ENCODE peak calls at places on chromosomes 13 and 19, in seven cellular contexts. P, D, J, T, H, A and Y are unnamed samples.

GRCh38 chr13:32669030-32669646 is 82.9 kb downstream of the PDS5B start:
- DNase-seq in A (no peak), T (no peak), D (peak; percentile 75), P (no peak), J (peak; percentile 11), H (peak; percentile 65), Y (no peak)

GRCh38 chr13:28684257-28684656 is 25.3 kb downstream of the POMP start:
- DNase-seq in T (no peak), J (no peak), H (peak; percentile 93), P (no peak), D (no peak), A (peak; percentile 59), Y (no peak)

GRCh38 chr13:76890036-76890435 is 3.8 kb upstream of the KCTD12 start:
- DNase-seq in J (no peak), P (no peak), H (no peak), A (no peak), D (peak; percentile 22), T (no peak), Y (no peak)

GRCh38 chr13:44710576-44710975 is 134.4 kb upstream of the TSC22D1 start:
- DNase-seq in T (no peak), P (no peak), D (peak; percentile 66), A (no peak), J (no peak), H (peak; percentile 44), Y (no peak)

GRCh38 chr13:101579291-101579802 is 126.9 kb downstream of the ITGBL1 start:
- DNase-seq in H (no peak), A (no peak), P (no peak), T (no peak), D (peak; percentile 65), J (no peak), Y (no peak)

GRCh38 chr13:60229708-60230272 is 66.1 kb upstream of the DIAPH3 start:
- DNase-seq in T (no peak), J (no peak), H (no peak), P (no peak), D (no peak), A (no peak), Y (no peak)

GRCh38 chr19:801030-801860 is 4.0 kb downstream of the PTBP1 start:
- DNase-seq in H (no peak), D (peak; percentile 43), J (no peak), P (peak; percentile 74), T (peak; percentile 71), A (peak; percentile 89), Y (no peak)

GRCh38 chr19:13718733-13719132 is 45.6 kb upstream of the MRI1 start:
- DNase-seq in D (peak; percentile 83), H (peak; percentile 62), P (no peak), A (no peak), J (peak; percentile 77), T (no peak), Y (no peak)

GRCh38 chr13:50512602-50513527 is 330.6 kb downstream of the DLEU7 start:
- DNase-seq in P (peak; percentile 79), T (peak; percentile 53), H (no peak), D (peak; percentile 70), J (peak; percentile 52), A (peak; percentile 81), Y (no peak)

GRCh38 chr19:55173717-55174409 is 6.2 kb downstream of the SYT5 start:
- DNase-seq in D (peak; percentile 75), A (peak; percentile 74), T (no peak), J (peak; percentile 51), H (peak; percentile 89), P (peak; percentile 70), Y (no peak)

GRCh38 chr19:34494601-34495000 is 13.0 kb downstream of the WTIP start:
- DNase-seq in T (no peak), H (no peak), P (no peak), J (no peak), D (no peak), A (no peak), Y (no peak)

GRCh38 chr19:15287496-15287895 is 44.8 kb downstream of the BRD4 start:
- DNase-seq in P (no peak), T (no peak), D (no peak), H (no peak), A (no peak), J (no peak), Y (no peak)

GRCh38 chr19:6238643-6239281 is 41.0 kb downstream of the MLLT1 start:
- DNase-seq in D (peak; percentile 64), J (peak; percentile 23), P (no peak), A (peak; percentile 70), T (peak; percentile 75), H (no peak), Y (no peak)

GRCh38 chr13:50762969-50763568 is 80.4 kb downstream of the DLEU7 start:
- DNase-seq in A (no peak), J (no peak), D (no peak), T (no peak), H (peak; percentile 36), P (no peak), Y (no peak)

GRCh38 chr19:29832801-29833200 is 21.0 kb downstream of the CCNE1 start:
- DNase-seq in J (no peak), P (no peak), D (no peak), T (no peak), A (peak; percentile 39), H (no peak), Y (no peak)

GRCh38 chr13:49756263-49756662 is 36.2 kb downstream of the KPNA3 start:
- DNase-seq in A (no peak), H (no peak), J (no peak), T (no peak), D (no peak), P (no peak), Y (no peak)

GRCh38 chr13:114101831-114102520 is 30.4 kb downstream of the RASA3 start:
- DNase-seq in D (no peak), T (peak; percentile 13), A (peak; percentile 49), H (no peak), P (no peak), J (no peak), Y (no peak)

GRCh38 chr13:24625324-24625723 is 54.9 kb upstream of the ATP12A start:
- DNase-seq in T (no peak), P (no peak), J (no peak), H (no peak), A (no peak), D (no peak), Y (no peak)

GRCh38 chr19:46125447-46125846 is 959 bp upstream of the IGFL3 start:
- DNase-seq in H (no peak), A (no peak), J (no peak), D (no peak), T (no peak), P (no peak), Y (no peak)

GRCh38 chr19:38270587-38271167 is 6.3 kb downstream of the SPINT2 start:
- DNase-seq in T (no peak), J (peak; percentile 94), H (peak; percentile 64), A (no peak), D (no peak), P (no peak), Y (no peak)

GRCh38 chr19:38276942-38277517 is 12.7 kb downstream of the SPINT2 start:
- DNase-seq in D (no peak), H (no peak), J (no peak), T (no peak), A (no peak), P (no peak), Y (no peak)

GRCh38 chr19:38274734-38275133 is 10.4 kb downstream of the SPINT2 start:
- DNase-seq in H (no peak), T (no peak), J (no peak), P (no peak), A (no peak), D (no peak), Y (no peak)

GRCh38 chr19:38277549-38277948 is 13.2 kb downstream of the SPINT2 start:
- DNase-seq in H (peak; percentile 37), T (no peak), J (no peak), P (no peak), D (peak; percentile 68), A (no peak), Y (no peak)

DNA sequence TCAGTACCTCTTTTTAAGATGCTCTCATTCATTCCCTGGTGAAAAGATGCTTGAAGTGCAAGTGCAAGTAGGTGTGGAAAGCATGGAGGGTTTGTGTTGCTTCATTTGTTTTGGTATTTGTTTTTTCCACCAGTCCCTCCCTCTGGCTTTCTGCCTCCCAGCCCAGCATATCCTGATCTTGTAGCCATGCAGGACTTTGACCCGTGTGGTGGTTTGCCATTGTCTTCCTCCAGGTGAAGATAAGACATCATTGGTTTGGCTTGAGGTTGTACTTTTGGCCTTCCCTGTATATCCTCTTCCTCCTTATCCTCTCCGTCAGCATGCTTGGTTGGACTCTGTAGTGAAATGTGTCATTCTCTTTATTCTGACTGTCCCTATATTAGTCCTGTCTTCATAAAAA is 9.1 kb downstream of the SPINT2 start:
- DNase-seq in H (no peak), T (no peak), P (no peak), J (no peak), D (no peak), A (no peak), Y (no peak)
- H3K27ac ChIP-seq in H (no peak overlapping the region), T (no peak overlapping the region), P (no peak overlapping the region), J (no peak overlapping the region), D (no peak overlapping the region), A (no peak overlapping the region), Y (no peak overlapping the region)

GRCh38 chr19:3580156-3580955 is 4.9 kb upstream of the GIPC3 start:
- DNase-seq in D (peak; percentile 97), T (no peak), A (no peak), P (peak; percentile 74), J (no peak), H (no peak), Y (no peak)
- H3K27ac ChIP-seq in D (peak overlapping the region; percentile 56), T (no peak overlapping the region), A (no peak overlapping the region), P (peak overlapping the region; percentile 2), J (no peak overlapping the region), H (no peak overlapping the region), Y (peak overlapping the region; percentile 15)

DNA sequence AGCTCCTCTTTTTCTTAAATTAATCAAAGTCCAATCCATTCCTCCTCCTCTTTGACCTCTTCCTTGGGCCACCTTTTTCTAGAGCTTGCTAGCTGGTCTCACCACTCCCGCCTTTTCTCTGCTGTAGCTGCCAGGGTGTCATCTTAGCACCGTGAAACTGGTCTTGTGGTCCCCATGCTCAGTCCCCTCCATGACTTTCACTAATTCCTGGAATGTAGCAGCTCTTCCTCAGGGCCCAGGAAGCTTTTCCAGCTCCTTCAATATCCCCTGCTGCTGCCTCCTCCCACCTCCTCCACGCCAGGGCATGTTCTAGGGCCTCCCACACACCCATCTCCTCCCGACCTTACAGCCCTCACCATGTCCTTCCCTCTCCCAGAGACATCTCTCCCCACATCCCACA is 222.2 kb downstream of the MYO16 start:
- DNase-seq in H (peak; percentile 73), J (no peak), A (no peak), D (no peak), P (no peak), T (no peak), Y (no peak)
- H3K27ac ChIP-seq in H (no peak overlapping the region), J (no peak overlapping the region), A (no peak overlapping the region), D (no peak overlapping the region), P (no peak overlapping the region), T (no peak overlapping the region), Y (peak overlapping the region; percentile 1)

GRCh38 chr13:109572389-109572788 is 214.0 kb downstream of the IRS2 start:
- DNase-seq in D (no peak), T (no peak), J (no peak), A (no peak), H (no peak), P (no peak), Y (no peak)

GRCh38 chr13:109567315-109567714 is 219.1 kb downstream of the IRS2 start:
- DNase-seq in A (no peak), H (no peak), T (no peak), J (no peak), D (peak; percentile 22), P (no peak), Y (no peak)

GRCh38 chr13:109565877-109566276 is 220.5 kb downstream of the IRS2 start:
- DNase-seq in H (no peak), J (no peak), T (no peak), D (no peak), A (no peak), P (no peak), Y (no peak)

GRCh38 chr13:109569938-109570711 is 216.3 kb downstream of the IRS2 start:
- DNase-seq in T (no peak), P (no peak), J (no peak), H (no peak), D (no peak), A (no peak), Y (no peak)

GRCh38 chr13:109568273-109568900 is 218.0 kb downstream of the IRS2 start:
- DNase-seq in T (no peak), H (no peak), P (no peak), A (no peak), D (peak; percentile 7), J (no peak), Y (no peak)
- H3K27ac ChIP-seq in T (no peak overlapping the region), H (no peak overlapping the region), P (no peak overlapping the region), A (no peak overlapping the region), D (no peak overlapping the region), J (no peak overlapping the region), Y (peak overlapping the region; percentile 39)